ENCODE peak calls at places on chromosomes 5 and 9, in seven cellular contexts. R, K, I, L, Z, P and F are unnamed samples.

GRCh38 chr5:179166886-179167841 is 107.0 kb downstream of the ZNF354C start:
- DNase-seq in R (peak), K (peak), Z (no peak), I (no peak), L (peak), P (peak), F (peak)

GRCh38 chr5:138905541-138905940 is 30.4 kb upstream of the LRRTM2 start:
- DNase-seq in Z (no peak), K (no peak), I (peak), P (no peak), R (no peak), L (no peak), F (peak)

GRCh38 chr5:170179626-170180025 is 53.2 kb upstream of the C5orf58 start:
- DNase-seq in Z (no peak), R (no peak), I (no peak), P (no peak), L (no peak), K (no peak), F (no peak)

GRCh38 chr5:54904425-54904824 is 81.0 kb downstream of the ESM1 start:
- DNase-seq in P (peak), I (peak), K (no peak), L (no peak), R (peak), Z (no peak), F (peak)

GRCh38 chr5:153565822-153566221 is 75.4 kb downstream of the GRIA1 start:
- DNase-seq in Z (no peak), I (peak), K (no peak), L (no peak), R (no peak), P (no peak), F (peak)

GRCh38 chr5:2782658-2783057 is 31.2 kb upstream of the IRX2 start:
- DNase-seq in L (no peak), I (no peak), K (no peak), R (no peak), Z (no peak), P (no peak), F (no peak)

GRCh38 chr5:9362600-9362999 is 183.3 kb downstream of the SEMA5A start:
- DNase-seq in I (no peak), L (no peak), K (no peak), P (no peak), R (no peak), Z (no peak), F (no peak)

GRCh38 chr5:18985397-18985796 is 1002.6 kb downstream of the CDH18 start:
- DNase-seq in K (no peak), P (no peak), R (no peak), Z (no peak), I (no peak), L (no peak), F (no peak)

GRCh38 chr5:75059887-75060286 is 7.5 kb upstream of the GCNT4 start:
- DNase-seq in L (no peak), K (no peak), R (no peak), Z (no peak), P (no peak), I (no peak), F (no peak)

GRCh38 chr5:96006291-96006690 is 44.6 kb upstream of the ELL2 start:
- DNase-seq in R (no peak), Z (no peak), K (no peak), I (peak), L (no peak), P (no peak), F (no peak)

GRCh38 chr5:10702040-10702629 is 58.9 kb downstream of the DAP start:
- DNase-seq in R (no peak), K (no peak), I (peak), P (peak), L (peak), Z (no peak), F (peak)

GRCh38 chr9:136473354-136473721 is 9.5 kb downstream of the SEC16A start:
- DNase-seq in R (no peak), P (no peak), K (no peak), Z (no peak), I (no peak), L (no peak), F (no peak)

GRCh38 chr9:123346026-123346425 is 10.0 kb upstream of the CRB2 start:
- DNase-seq in I (no peak), K (no peak), R (no peak), Z (no peak), L (no peak), P (no peak), F (no peak)

GRCh38 chr9:135613946-135614805 is 25.2 kb downstream of the GLT6D1 start:
- DNase-seq in K (no peak), L (no peak), R (no peak), P (no peak), Z (no peak), I (no peak), F (no peak)

GRCh38 chr9:37575921-37576721 is at the start of gene FBXO10:
- DNase-seq in R (peak), I (peak), Z (peak), K (peak), L (peak), P (peak), F (peak)

GRCh38 chr5:148147415-148147814 is 20.9 kb upstream of the SPINK14 start:
- DNase-seq in K (no peak), I (peak), R (no peak), L (no peak), Z (no peak), P (no peak), F (no peak)

GRCh38 chr9:136785956-136786355 is 5.2 kb upstream of the TMEM141 start:
- DNase-seq in I (no peak), P (no peak), K (no peak), Z (no peak), R (no peak), L (no peak), F (no peak)

GRCh38 chr5:1552469-1553255 is 28.9 kb upstream of the LPCAT1 start:
- DNase-seq in R (no peak), I (peak), K (no peak), Z (no peak), P (peak), L (no peak), F (peak)

GRCh38 chr5:160175438-160176218 is 53.7 kb upstream of the FABP6 start:
- DNase-seq in R (no peak), I (peak), Z (no peak), L (no peak), K (peak), P (no peak), F (peak)

GRCh38 chr5:18394154-18394804 is 760.0 kb downstream of the TAF11L14 start:
- DNase-seq in Z (no peak), P (peak), L (peak), I (peak), K (peak), R (peak), F (peak)

GRCh38 chr5:169085656-169086055 is 215.3 kb downstream of the SLIT3 start:
- DNase-seq in K (no peak), I (peak), L (no peak), Z (no peak), R (no peak), P (no peak), F (no peak)

GRCh38 chr5:43602818-43603534 is at the start of gene NNT:
- DNase-seq in L (peak), R (peak), K (peak), P (peak), I (peak), Z (peak), F (peak)

DNA sequence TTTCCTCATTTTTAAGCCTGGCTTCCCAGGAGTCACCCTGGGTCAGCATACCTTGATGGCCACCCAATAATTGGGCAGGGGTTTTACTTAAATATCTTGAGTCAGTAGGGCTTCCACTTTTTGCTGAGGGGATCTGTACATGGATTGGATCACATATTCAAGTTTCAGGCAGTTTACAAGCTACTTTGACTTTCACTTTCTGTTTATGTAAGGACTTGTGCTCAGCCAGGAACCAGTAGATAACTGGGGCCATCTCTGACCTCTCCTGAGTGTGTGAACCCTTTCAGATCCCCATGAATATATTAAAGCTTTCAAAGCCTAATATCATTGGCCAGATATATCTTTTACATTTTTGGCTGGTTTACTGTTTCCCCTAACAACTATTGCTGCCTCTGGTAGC is 45.1 kb downstream of the SLCO6A1 start:
- DNase-seq in I (no peak), L (no peak), Z (no peak), K (no peak), P (no peak), R (no peak), F (no peak)
- H3K4me3 ChIP-seq in I (no peak), L (no peak), Z (no peak), K (no peak), P (no peak), R (no peak), F (no peak)

GRCh38 chr5:20575515-20575914 is 587.5 kb upstream of the CDH18 start:
- DNase-seq in R (peak), P (no peak), K (no peak), L (no peak), I (peak), Z (no peak), F (no peak)

GRCh38 chr5:20574576-20574975 is 586.6 kb upstream of the CDH18 start:
- DNase-seq in P (no peak), K (no peak), Z (no peak), I (no peak), R (no peak), L (no peak), F (no peak)

GRCh38 chr5:20570486-20570885 is 582.5 kb upstream of the CDH18 start:
- DNase-seq in R (no peak), Z (no peak), P (no peak), L (no peak), I (peak), K (no peak), F (peak)

GRCh38 chr5:20572560-20572959 is 584.6 kb upstream of the CDH18 start:
- DNase-seq in P (no peak), Z (no peak), K (no peak), R (no peak), I (peak), L (no peak), F (peak)
- TF ChIP-seq CTCF in P (no peak), Z (no peak), K (no peak), R (peak), I (peak), L (no peak), F (peak)

DNA sequence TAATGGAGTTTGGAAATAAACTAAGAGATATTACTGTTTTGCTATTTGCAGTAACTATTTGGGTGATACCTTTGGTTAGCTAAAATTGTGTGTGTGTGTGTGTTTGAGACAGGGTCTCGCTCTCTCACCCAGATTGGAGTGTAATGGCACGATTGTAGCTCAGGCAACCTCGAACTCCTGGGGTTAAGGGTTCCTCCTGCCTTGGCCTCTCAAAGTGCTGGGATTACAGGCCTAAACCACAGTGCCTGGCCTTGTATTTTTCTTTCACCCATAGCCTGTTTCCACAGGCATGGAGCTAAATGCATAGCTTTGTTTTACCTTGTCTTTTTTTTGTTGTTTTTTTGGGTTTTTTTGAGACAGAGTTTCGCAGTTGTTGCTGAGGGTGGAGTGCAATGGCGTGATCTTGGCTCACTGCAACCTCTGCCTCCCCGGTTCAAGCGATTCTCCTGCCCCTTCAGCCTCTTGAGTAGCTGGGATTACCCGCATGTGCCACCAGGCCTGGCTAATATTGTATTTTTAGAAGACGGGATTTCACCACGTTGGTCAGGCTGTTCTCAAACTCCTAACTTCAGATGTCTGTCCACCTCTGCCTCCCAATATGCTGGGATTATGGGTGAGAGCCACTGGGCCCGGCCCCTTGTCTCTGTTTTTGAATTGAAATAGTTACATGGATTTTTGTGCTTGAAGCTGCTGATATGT is 5.6 kb downstream of the GPBP1 start:
- DNase-seq in R (no peak), K (no peak), P (no peak), Z (no peak), L (no peak), I (no peak), F (no peak)
- H3K4me3 ChIP-seq in R (peak), K (peak), P (peak), Z (no peak), L (peak), I (peak), F (peak)

GRCh38 chr9:92140754-92141143 is 25.5 kb upstream of the SPTLC1 start:
- DNase-seq in L (no peak), K (no peak), P (no peak), I (no peak), R (no peak), Z (no peak), F (no peak)

GRCh38 chr9:92142329-92142728 is 27.1 kb upstream of the SPTLC1 start:
- DNase-seq in P (no peak), R (no peak), I (no peak), Z (no peak), L (no peak), K (no peak), F (no peak)

GRCh38 chr9:92138157-92138959 is 23.1 kb upstream of the SPTLC1 start:
- DNase-seq in Z (no peak), R (peak), I (peak), K (peak), P (peak), L (peak), F (peak)

GRCh38 chr9:92140074-92140753 is 25.0 kb upstream of the SPTLC1 start:
- DNase-seq in Z (peak), L (peak), P (peak), K (peak), R (peak), I (peak), F (peak)

GRCh38 chr9:92141144-92142129 is 26.2 kb upstream of the SPTLC1 start:
- DNase-seq in K (peak), L (peak), Z (no peak), I (peak), R (peak), P (peak), F (peak)
- TF ChIP-seq CTCF in K (no peak), L (no peak), Z (no peak), I (no peak), R (peak), P (no peak), F (no peak)

GRCh38 chr5:40680741-40681350 is 1.1 kb downstream of the PTGER4 start:
- DNase-seq in Z (peak), K (peak), L (no peak), P (no peak), I (peak), R (peak), F (no peak)

GRCh38 chr5:40685191-40685590 is 5.5 kb downstream of the PTGER4 start:
- DNase-seq in K (no peak), Z (no peak), I (no peak), L (no peak), R (no peak), P (no peak), F (no peak)

GRCh38 chr5:40681351-40682311 is 1.9 kb downstream of the PTGER4 start:
- DNase-seq in I (peak), L (peak), Z (peak), K (peak), R (peak), P (no peak), F (no peak)

GRCh38 chr5:40682431-40683017 is 2.8 kb downstream of the PTGER4 start:
- DNase-seq in P (no peak), Z (no peak), I (peak), R (no peak), K (no peak), L (no peak), F (no peak)

GRCh38 chr5:40683351-40683750 is 3.6 kb downstream of the PTGER4 start:
- DNase-seq in L (no peak), R (no peak), I (no peak), Z (no peak), P (no peak), K (no peak), F (no peak)
- H3K4me3 ChIP-seq in L (peak), R (no peak), I (peak), Z (no peak), P (no peak), K (peak), F (no peak)

DNA sequence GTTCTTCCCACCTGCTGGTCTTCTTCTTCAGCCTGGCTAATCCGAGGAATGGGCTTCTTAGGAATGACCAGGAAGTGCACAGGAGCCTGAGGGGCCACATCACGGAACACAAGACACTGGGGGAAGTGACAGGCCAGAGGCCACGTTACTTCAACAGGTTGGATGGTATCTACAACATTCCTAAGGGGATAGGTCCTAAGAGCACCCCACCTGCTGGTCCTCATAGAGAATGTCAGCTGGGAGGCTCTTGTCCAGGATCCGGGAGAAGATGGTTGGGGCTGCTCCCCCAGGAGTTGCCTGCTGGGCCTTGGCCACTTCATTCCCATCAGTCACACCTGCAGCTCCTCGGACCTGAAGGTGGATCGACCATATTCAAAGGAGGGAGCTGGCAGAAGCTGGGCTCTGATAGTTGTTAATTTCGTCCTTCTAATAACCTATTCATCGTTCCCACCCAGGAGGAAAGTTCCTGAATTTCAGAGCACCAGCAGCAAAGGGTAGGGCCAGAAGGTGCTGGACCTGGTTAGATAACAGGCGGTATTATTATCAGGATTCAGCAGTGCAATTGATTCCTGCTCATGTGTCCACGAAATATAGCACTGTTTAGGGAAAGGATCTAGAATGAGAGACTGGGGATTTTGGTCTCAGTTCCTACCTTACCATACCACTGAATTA is 1.3 kb downstream of the HINT2 start:
- DNase-seq in K (no peak), I (peak), P (peak), L (no peak), R (peak), Z (no peak), F (peak)
- TF ChIP-seq CTCF in K (no peak), I (peak), P (peak), L (no peak), R (peak), Z (no peak), F (peak)

DNA sequence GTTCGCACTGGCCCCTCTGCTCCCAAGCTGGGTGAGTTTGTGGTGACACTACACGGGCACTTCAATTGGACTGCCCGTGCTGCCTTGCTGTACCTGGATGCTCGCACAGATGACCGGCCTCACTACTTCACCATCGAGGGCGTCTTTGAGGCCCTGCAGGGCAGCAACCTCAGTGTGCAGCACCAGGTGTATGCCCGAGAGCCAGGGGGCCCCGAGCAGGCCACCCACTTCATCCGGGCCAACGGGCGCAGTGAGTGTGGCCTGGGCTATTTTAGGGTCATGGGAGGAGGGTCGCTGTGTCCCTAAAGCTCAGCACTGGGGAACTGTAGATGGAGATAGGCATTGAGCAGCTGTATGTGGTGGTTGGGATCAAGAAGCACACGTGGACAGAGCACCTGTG is 1.4 kb downstream of the NPR2 start:
- DNase-seq in R (no peak), P (no peak), Z (no peak), I (no peak), K (no peak), L (no peak), F (no peak)
- H3K4me3 ChIP-seq in R (no peak), P (no peak), Z (no peak), I (no peak), K (peak), L (no peak), F (peak)

DNA sequence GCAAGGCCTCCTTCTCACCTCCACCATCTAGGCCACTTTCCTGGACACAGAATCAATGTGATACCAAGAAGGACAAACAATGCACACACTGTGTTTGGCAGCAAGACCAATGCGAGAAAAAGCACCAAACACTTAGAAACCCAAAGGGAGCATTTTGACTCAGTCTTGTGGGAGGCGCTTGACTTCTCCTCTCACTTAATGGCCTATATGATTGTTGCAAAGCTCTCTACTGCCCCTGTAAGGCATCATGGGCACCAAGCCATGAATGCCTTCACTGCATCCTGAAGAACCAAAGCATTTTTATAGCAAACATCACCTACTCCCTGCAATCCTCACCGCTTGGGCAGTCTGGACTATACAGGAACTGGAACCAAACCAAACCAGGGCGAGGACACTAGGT is 57.5 kb downstream of the CDH6 start:
- DNase-seq in I (no peak), K (no peak), R (no peak), Z (no peak), L (no peak), P (no peak), F (no peak)
- TF ChIP-seq CTCF in I (no peak), K (no peak), R (peak), Z (no peak), L (no peak), P (no peak), F (no peak)

DNA sequence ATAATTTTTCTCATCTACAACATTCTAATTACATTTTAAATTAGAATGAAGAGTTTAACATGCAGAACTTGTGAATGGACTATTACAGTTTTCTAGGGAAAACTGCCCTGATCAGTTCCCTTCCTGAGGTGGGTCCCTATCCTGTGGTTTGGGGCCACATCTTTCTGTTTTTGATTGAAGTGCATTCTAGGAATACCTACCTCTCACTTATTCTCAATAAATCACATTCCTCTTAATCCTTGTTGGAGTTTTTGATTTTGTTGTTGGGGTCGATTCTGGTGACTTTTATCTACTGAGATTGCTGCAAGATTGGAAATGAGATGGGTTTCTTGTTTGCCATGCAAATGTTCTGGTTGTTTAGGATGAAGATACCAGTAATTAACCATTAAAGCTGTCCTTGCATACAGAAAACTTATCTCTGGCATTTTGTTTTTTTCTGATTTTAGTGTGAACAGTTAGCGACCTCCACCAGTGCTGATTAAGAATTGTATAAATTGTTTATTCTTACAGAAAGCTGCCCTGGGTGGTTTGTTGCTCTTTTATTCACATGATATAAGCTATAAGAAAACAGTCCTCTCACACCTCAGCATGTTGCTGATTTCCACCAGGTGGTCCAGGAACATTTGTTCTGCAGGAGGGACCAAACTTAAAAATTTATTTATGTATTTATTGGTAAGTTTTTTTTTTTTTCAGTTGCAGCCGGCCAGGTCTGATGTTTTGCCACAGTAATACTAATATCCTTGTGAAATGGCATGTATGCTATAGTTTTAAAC is 269.9 kb downstream of the FANCC start:
- DNase-seq in P (no peak), L (no peak), Z (no peak), R (peak), I (no peak), K (no peak), F (no peak)
- H3K4me3 ChIP-seq in P (peak), L (peak), Z (no peak), R (peak), I (peak), K (peak), F (no peak)